ENCODE peak calls at places on chromosome 16, in seven cellular contexts. L, M, K, O, Y, H and I are unnamed samples.

GRCh38 chr16:73949574-73950348 is 346.9 kb upstream of the PSMD7 start:
- DNase-seq in L (no peak), M (no peak), K (no peak), O (no peak), Y (no peak), H (no peak), I (peak; percentile 38)

GRCh38 chr16:53945996-53946395 is 242.0 kb downstream of the FTO start:
- DNase-seq in L (no peak), M (no peak), K (no peak), O (no peak), Y (no peak), H (peak; percentile 67), I (no peak)

GRCh38 chr16:64738321-64738960 is 383.4 kb downstream of the CDH11 start:
- DNase-seq in L (no peak), M (no peak), K (no peak), O (no peak), Y (no peak), H (no peak), I (no peak)

GRCh38 chr16:49602201-49603041 is 228.8 kb downstream of the C16orf78 start:
- DNase-seq in L (peak; percentile 68), M (no peak), K (no peak), O (no peak), Y (peak; percentile 11), H (no peak), I (no peak)

GRCh38 chr16:89395150-89396142 is 94.9 kb downstream of the ANKRD11 start:
- DNase-seq in L (peak; percentile 91), M (peak; percentile 90), K (no peak), O (peak; percentile 94), Y (peak; percentile 92), H (no peak), I (peak; percentile 94)

GRCh38 chr16:4714996-4715395 is 19.1 kb downstream of the ANKS3 start:
- DNase-seq in L (no peak), M (no peak), K (no peak), O (no peak), Y (no peak), H (no peak), I (no peak)

GRCh38 chr16:56411624-56412023 is 13.7 kb downstream of the AMFR start:
- DNase-seq in L (no peak), M (no peak), K (no peak), O (no peak), Y (no peak), H (no peak), I (no peak)

GRCh38 chr16:66203476-66203875 is 163.0 kb upstream of the CDH5 start:
- DNase-seq in L (no peak), M (no peak), K (no peak), O (no peak), Y (no peak), H (no peak), I (no peak)

GRCh38 chr16:88781140-88782077 is 3.6 kb downstream of the PIEZO1 start:
- DNase-seq in L (no peak), M (no peak), K (peak; percentile 61), O (no peak), Y (no peak), H (no peak), I (no peak)

GRCh38 chr16:54418903-54419302 is 132.3 kb upstream of the IRX3 start:
- DNase-seq in L (no peak), M (no peak), K (no peak), O (no peak), Y (no peak), H (no peak), I (no peak)

GRCh38 chr16:23357761-23358290 is 55.7 kb downstream of the SCNN1B start:
- DNase-seq in L (peak; percentile 54), M (no peak), K (no peak), O (no peak), Y (no peak), H (no peak), I (no peak)

GRCh38 chr16:51549836-51550235 is 398.8 kb upstream of the SALL1 start:
- DNase-seq in L (no peak), M (no peak), K (no peak), O (no peak), Y (no peak), H (no peak), I (no peak)

GRCh38 chr16:7113949-7114348 is 218.7 kb upstream of the RBFOX1 start:
- DNase-seq in L (no peak), M (no peak), K (no peak), O (no peak), Y (no peak), H (no peak), I (no peak)

GRCh38 chr16:66524601-66525164 is 25.2 kb downstream of the TK2 start:
- DNase-seq in L (peak; percentile 63), M (no peak), K (no peak), O (no peak), Y (no peak), H (no peak), I (no peak)

GRCh38 chr16:51148674-51149228 is 2.3 kb downstream of the SALL1 start:
- DNase-seq in L (no peak), M (no peak), K (no peak), O (no peak), Y (no peak), H (no peak), I (no peak)

GRCh38 chr16:4521971-4522623 is 16.5 kb downstream of the CDIP1 start:
- DNase-seq in L (peak; percentile 86), M (no peak), K (no peak), O (peak; percentile 52), Y (no peak), H (peak; percentile 68), I (no peak)

GRCh38 chr16:70331588-70332358 is 14.9 kb upstream of the DDX19A start:
- DNase-seq in L (no peak), M (no peak), K (no peak), O (no peak), Y (no peak), H (peak; percentile 48), I (no peak)

GRCh38 chr16:72947379-72948237 is 100.3 kb downstream of the ZFHX3 start:
- DNase-seq in L (peak; percentile 74), M (no peak), K (no peak), O (no peak), Y (no peak), H (no peak), I (no peak)
- H3K4me3 ChIP-seq in L (no peak overlapping the region), M (no peak overlapping the region), K (no peak overlapping the region), O (no peak overlapping the region), Y (no peak overlapping the region), H (no peak overlapping the region), I (no peak overlapping the region)

DNA sequence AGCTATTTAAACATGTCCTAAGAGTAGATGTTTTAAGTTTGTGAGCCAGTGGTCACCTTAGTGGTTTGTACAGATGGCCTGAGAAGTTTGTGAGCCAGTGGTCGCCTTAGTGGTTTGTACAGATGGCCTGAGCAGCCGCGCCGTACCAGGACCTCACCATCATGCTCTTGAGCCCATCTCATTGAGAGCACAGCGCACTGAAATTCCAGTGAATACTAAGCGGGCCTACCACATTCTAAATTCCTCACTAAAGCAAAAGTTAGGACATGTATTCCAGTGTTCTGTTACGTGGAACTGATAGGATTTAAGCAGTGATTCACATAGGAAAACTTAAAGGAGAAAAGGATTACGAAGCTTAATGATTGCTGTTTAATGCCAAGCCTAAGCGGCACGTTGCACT is 3.9 kb downstream of the USP10 start:
- DNase-seq in L (no peak), M (no peak), K (no peak), O (no peak), Y (no peak), H (no peak), I (no peak)
- H3K4me1 ChIP-seq in L (no peaks in the 10 kb centered on the region), M (peaks cover 33% of the 10 kb centered on the region), K (peaks cover 47% of the 10 kb centered on the region), O (peaks cover 5% of the 10 kb centered on the region), Y (peaks cover 43% of the 10 kb centered on the region), H (peaks cover 47% of the 10 kb centered on the region), I (no peaks in the 10 kb centered on the region)

GRCh38 chr16:30434852-30435251 is 5.0 kb upstream of the DCTPP1 start:
- DNase-seq in L (no peak), M (no peak), K (no peak), O (no peak), Y (no peak), H (no peak), I (no peak)

GRCh38 chr16:30428055-30428454 is 1.8 kb downstream of the DCTPP1 start:
- DNase-seq in L (no peak), M (no peak), K (no peak), O (no peak), Y (no peak), H (no peak), I (no peak)

GRCh38 chr16:30429678-30430427 is at the start of gene DCTPP1:
- DNase-seq in L (peak; percentile 96), M (peak; percentile 97), K (peak; percentile 92), O (peak; percentile 94), Y (peak; percentile 96), H (peak; percentile 100), I (peak; percentile 97)

GRCh38 chr16:30429418-30429677 is 482 bp downstream of the DCTPP1 start:
- DNase-seq in L (no peak), M (no peak), K (no peak), O (no peak), Y (no peak), H (peak; percentile 75), I (no peak)

DNA sequence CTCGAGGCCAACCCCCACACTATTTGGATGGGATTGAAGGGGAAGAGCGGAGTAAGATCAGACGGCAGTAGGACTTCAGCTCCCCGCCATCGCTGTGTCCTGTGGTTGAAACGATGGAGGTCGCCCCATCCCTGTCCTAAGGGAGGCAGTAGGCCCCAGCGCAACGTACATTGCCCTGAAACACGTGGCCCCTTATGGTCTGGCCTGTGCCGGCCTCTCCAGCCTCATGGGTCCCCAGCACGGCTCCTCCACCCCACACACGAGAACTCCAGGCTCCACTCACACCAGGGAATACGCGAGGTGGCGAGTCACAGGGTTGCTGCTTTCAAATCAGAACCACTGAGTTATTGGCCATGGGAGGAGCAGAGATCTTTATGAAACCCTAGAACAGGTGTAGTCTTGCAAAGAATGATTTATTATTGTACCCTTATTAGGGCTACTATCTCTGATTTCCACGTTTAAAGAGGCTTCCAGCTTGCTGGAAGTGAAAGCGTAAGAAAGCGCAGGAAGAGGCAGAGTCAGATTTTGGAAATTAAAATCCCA is 669 bp upstream of the DCTPP1 start:
- DNase-seq in L (peak; percentile 79), M (peak; percentile 69), K (no peak), O (peak; percentile 47), Y (no peak), H (no peak), I (peak; percentile 33)
- H3K4me3 ChIP-seq in L (no peak overlapping the region), M (peak overlapping the region; percentile 57), K (peak overlapping the region; percentile 35), O (peak overlapping the region; percentile 57), Y (peak overlapping the region; percentile 76), H (peak overlapping the region; percentile 6), I (peak overlapping the region; percentile 7)

GRCh38 chr16:81581107-81581506 is 136.5 kb downstream of the CMIP start:
- DNase-seq in L (no peak), M (no peak), K (no peak), O (no peak), Y (peak; percentile 77), H (no peak), I (no peak)
- H3K4me1 ChIP-seq in L (no peaks in the 10 kb centered on the region), M (peaks cover 48% of the 10 kb centered on the region), K (no peaks in the 10 kb centered on the region), O (peaks cover 1% of the 10 kb centered on the region), Y (peaks cover 31% of the 10 kb centered on the region), H (peaks cover 6% of the 10 kb centered on the region), I (no peaks in the 10 kb centered on the region)